ENCODE peak calls at places on chromosomes 5 and 9, in four cellular contexts. One of them, this sample, is unnamed.

GRCh38 chr5:932151-932627 is 39.5 kb downstream of the TRIP13 start:
- DNase-seq in left colon: no peak
- DNase-seq in adipocyte: no peak
- DNase-seq in LoVo: no peak
- DNase-seq in this sample: no peak

GRCh38 chr5:151125421-151125820 is 32.2 kb downstream of the ANXA6 start:
- DNase-seq in left colon: no peak
- DNase-seq in adipocyte: no peak
- DNase-seq in LoVo: no peak
- DNase-seq in this sample: no peak

GRCh38 chr5:110161162-110161561 is 471.4 kb downstream of the MAN2A1 start:
- DNase-seq in left colon: no peak
- DNase-seq in adipocyte: peak
- DNase-seq in LoVo: no peak
- DNase-seq in this sample: no peak

GRCh38 chr5:14852779-14853178 is 18.8 kb downstream of the ANKH start:
- DNase-seq in left colon: no peak
- DNase-seq in adipocyte: no peak
- DNase-seq in LoVo: no peak
- DNase-seq in this sample: no peak

GRCh38 chr9:127930298-127931091 is at the start of gene PIP5KL1:
- DNase-seq in left colon: peak
- DNase-seq in adipocyte: peak
- DNase-seq in LoVo: peak
- DNase-seq in this sample: peak

GRCh38 chr5:104361932-104362331 is 799.3 kb upstream of the NUDT12 start:
- DNase-seq in left colon: no peak
- DNase-seq in adipocyte: no peak
- DNase-seq in LoVo: no peak
- DNase-seq in this sample: no peak

GRCh38 chr9:4548796-4549725 is 58.8 kb downstream of the SLC1A1 start:
- DNase-seq in left colon: no peak
- DNase-seq in adipocyte: no peak
- DNase-seq in LoVo: no peak
- DNase-seq in this sample: peak

GRCh38 chr9:7799934-7800285 is 332 bp upstream of the DMAC1 start:
- DNase-seq in left colon: no peak
- DNase-seq in adipocyte: no peak
- DNase-seq in LoVo: no peak
- DNase-seq in this sample: no peak

GRCh38 chr5:2615917-2616316 is 135.6 kb downstream of the IRX2 start:
- DNase-seq in left colon: no peak
- DNase-seq in adipocyte: no peak
- DNase-seq in LoVo: no peak
- DNase-seq in this sample: no peak

GRCh38 chr5:14400085-14400484 is 181.5 kb upstream of the OTULINL start:
- DNase-seq in left colon: no peak
- DNase-seq in adipocyte: peak
- DNase-seq in LoVo: no peak
- DNase-seq in this sample: no peak

GRCh38 chr5:62127098-62127736 is 178.8 kb upstream of the KIF2A start:
- DNase-seq in left colon: no peak
- DNase-seq in adipocyte: no peak
- DNase-seq in LoVo: no peak
- DNase-seq in this sample: no peak

GRCh38 chr5:44691811-44692210 is 116.9 kb upstream of the MRPS30 start:
- DNase-seq in left colon: no peak
- DNase-seq in adipocyte: no peak
- DNase-seq in LoVo: peak
- DNase-seq in this sample: no peak

GRCh38 chr9:124499214-124499613 is 8.0 kb downstream of the NR5A1 start:
- DNase-seq in left colon: no peak
- DNase-seq in adipocyte: no peak
- DNase-seq in LoVo: no peak
- DNase-seq in this sample: no peak

GRCh38 chr5:176888016-176888864 is 10.9 kb downstream of the HK3 start:
- DNase-seq in left colon: no peak
- DNase-seq in adipocyte: no peak
- DNase-seq in LoVo: no peak
- DNase-seq in this sample: no peak

GRCh38 chr9:16689352-16689938 is 181.0 kb downstream of the BNC2 start:
- DNase-seq in left colon: no peak
- DNase-seq in adipocyte: peak
- DNase-seq in LoVo: no peak
- DNase-seq in this sample: no peak

GRCh38 chr5:42993516-42994284 is 46.4 kb downstream of the ANXA2R start:
- DNase-seq in left colon: no peak
- DNase-seq in adipocyte: peak
- DNase-seq in LoVo: no peak
- DNase-seq in this sample: no peak

GRCh38 chr9:13140843-13141592 is 138.5 kb downstream of the MPDZ start:
- DNase-seq in left colon: no peak
- DNase-seq in adipocyte: peak
- DNase-seq in LoVo: no peak
- DNase-seq in this sample: no peak

GRCh38 chr5:89147026-89147425 is 264.0 kb upstream of the MEF2C start:
- DNase-seq in left colon: no peak
- DNase-seq in adipocyte: peak
- DNase-seq in LoVo: no peak
- DNase-seq in this sample: no peak

GRCh38 chr5:153153086-153153485 is 337.4 kb upstream of the GRIA1 start:
- DNase-seq in left colon: no peak
- DNase-seq in adipocyte: no peak
- DNase-seq in LoVo: no peak
- DNase-seq in this sample: no peak

GRCh38 chr9:91192379-91192775 is 169.3 kb downstream of the AUH start:
- DNase-seq in left colon: no peak
- DNase-seq in adipocyte: no peak
- DNase-seq in LoVo: peak
- DNase-seq in this sample: no peak

GRCh38 chr5:106454050-106454449 is 1216.7 kb downstream of the EFNA5 start:
- DNase-seq in left colon: no peak
- DNase-seq in adipocyte: no peak
- DNase-seq in LoVo: no peak
- DNase-seq in this sample: no peak

GRCh38 chr9:112299514-112299913 is 33.9 kb downstream of the PTBP3 start:
- DNase-seq in left colon: no peak
- DNase-seq in adipocyte: peak
- DNase-seq in LoVo: no peak
- DNase-seq in this sample: peak

GRCh38 chr5:67100301-67100700 is 96.3 kb downstream of the CD180 start:
- DNase-seq in left colon: no peak
- DNase-seq in adipocyte: no peak
- DNase-seq in LoVo: no peak
- DNase-seq in this sample: no peak

GRCh38 chr9:124768275-124768674 is 2.8 kb downstream of the NR6A1 start:
- DNase-seq in left colon: no peak
- DNase-seq in adipocyte: no peak
- DNase-seq in LoVo: no peak
- DNase-seq in this sample: no peak

This sample was measured in A549.